ENCODE peak calls at places on chromosomes 13 and 19, in ten cellular contexts. One of them, this sample, is unnamed. For H3K27me3, the result is how much of the 10 kb centered on the place peaks cover.

GRCh38 chr13:32811297-32811800 is 204.9 kb upstream of the KL start:
- DNase-seq in ascending aorta: no peak
- DNase-seq in prostate gland: peak
- DNase-seq in neuronal stem cell: no peak
- DNase-seq in dorsolateral prefrontal cortex: no peak
- DNase-seq in CD4-positive, alpha-beta T cell: no peak
- DNase-seq in CD8-positive, alpha-beta memory T cell: peak
- DNase-seq in IMR-90: no peak
- DNase-seq in GM23248: peak
- DNase-seq in H1: no peak
- DNase-seq in this sample: no peak

GRCh38 chr13:74134777-74135305 is 637 bp upstream of the KLF12 start:
- DNase-seq in ascending aorta: no peak
- DNase-seq in prostate gland: peak
- DNase-seq in neuronal stem cell: no peak
- DNase-seq in dorsolateral prefrontal cortex: no peak
- DNase-seq in CD4-positive, alpha-beta T cell: peak
- DNase-seq in CD8-positive, alpha-beta memory T cell: peak
- DNase-seq in IMR-90: no peak
- DNase-seq in GM23248: peak
- DNase-seq in H1: peak
- DNase-seq in this sample: no peak

GRCh38 chr13:108225440-108225839 is 7.2 kb downstream of the ABHD13 start:
- DNase-seq in ascending aorta: no peak
- DNase-seq in prostate gland: no peak
- DNase-seq in neuronal stem cell: no peak
- DNase-seq in dorsolateral prefrontal cortex: no peak
- DNase-seq in CD4-positive, alpha-beta T cell: no peak
- DNase-seq in CD8-positive, alpha-beta memory T cell: peak
- DNase-seq in IMR-90: no peak
- DNase-seq in GM23248: no peak
- DNase-seq in H1: no peak
- DNase-seq in this sample: no peak

GRCh38 chr19:35738021-35738886 is 4.0 kb downstream of the IGFLR1 start:
- DNase-seq in ascending aorta: no peak
- DNase-seq in prostate gland: no peak
- DNase-seq in neuronal stem cell: no peak
- DNase-seq in dorsolateral prefrontal cortex: no peak
- DNase-seq in CD4-positive, alpha-beta T cell: no peak
- DNase-seq in CD8-positive, alpha-beta memory T cell: no peak
- DNase-seq in IMR-90: no peak
- DNase-seq in GM23248: no peak
- DNase-seq in H1: no peak
- DNase-seq in this sample: no peak

GRCh38 chr19:4067396-4068057 is 828 bp upstream of the ZBTB7A start:
- DNase-seq in ascending aorta: no peak
- DNase-seq in prostate gland: no peak
- DNase-seq in neuronal stem cell: no peak
- DNase-seq in dorsolateral prefrontal cortex: no peak
- DNase-seq in CD4-positive, alpha-beta T cell: peak
- DNase-seq in CD8-positive, alpha-beta memory T cell: peak
- DNase-seq in IMR-90: no peak
- DNase-seq in GM23248: peak
- DNase-seq in H1: no peak
- DNase-seq in this sample: no peak

GRCh38 chr19:10644351-10645007 is 9.7 kb upstream of the ILF3 start:
- DNase-seq in ascending aorta: peak
- DNase-seq in prostate gland: peak
- DNase-seq in neuronal stem cell: peak
- DNase-seq in dorsolateral prefrontal cortex: peak
- DNase-seq in CD4-positive, alpha-beta T cell: peak
- DNase-seq in CD8-positive, alpha-beta memory T cell: peak
- DNase-seq in IMR-90: peak
- DNase-seq in GM23248: peak
- DNase-seq in H1: peak
- DNase-seq in this sample: peak

GRCh38 chr13:49042476-49042875 is 66.8 kb downstream of the FNDC3A start:
- DNase-seq in ascending aorta: no peak
- DNase-seq in prostate gland: no peak
- DNase-seq in neuronal stem cell: no peak
- DNase-seq in dorsolateral prefrontal cortex: no peak
- DNase-seq in CD4-positive, alpha-beta T cell: no peak
- DNase-seq in CD8-positive, alpha-beta memory T cell: no peak
- DNase-seq in IMR-90: peak
- DNase-seq in GM23248: peak
- DNase-seq in H1: no peak
- DNase-seq in this sample: peak

GRCh38 chr13:73365240-73365639 is 306.4 kb downstream of the KLF5 start:
- DNase-seq in ascending aorta: no peak
- DNase-seq in prostate gland: peak
- DNase-seq in neuronal stem cell: no peak
- DNase-seq in dorsolateral prefrontal cortex: no peak
- DNase-seq in CD4-positive, alpha-beta T cell: no peak
- DNase-seq in CD8-positive, alpha-beta memory T cell: no peak
- DNase-seq in IMR-90: no peak
- DNase-seq in GM23248: no peak
- DNase-seq in H1: no peak
- DNase-seq in this sample: no peak

GRCh38 chr13:50463662-50464061 is 379.8 kb downstream of the DLEU7 start:
- DNase-seq in ascending aorta: no peak
- DNase-seq in prostate gland: no peak
- DNase-seq in neuronal stem cell: no peak
- DNase-seq in dorsolateral prefrontal cortex: no peak
- DNase-seq in CD4-positive, alpha-beta T cell: no peak
- DNase-seq in CD8-positive, alpha-beta memory T cell: no peak
- DNase-seq in IMR-90: no peak
- DNase-seq in GM23248: no peak
- DNase-seq in H1: no peak
- DNase-seq in this sample: no peak

GRCh38 chr13:50230365-50230978 is 215.2 kb downstream of the KCNRG start:
- DNase-seq in ascending aorta: no peak
- DNase-seq in prostate gland: no peak
- DNase-seq in neuronal stem cell: no peak
- DNase-seq in dorsolateral prefrontal cortex: no peak
- DNase-seq in CD4-positive, alpha-beta T cell: no peak
- DNase-seq in CD8-positive, alpha-beta memory T cell: no peak
- DNase-seq in IMR-90: peak
- DNase-seq in GM23248: peak
- DNase-seq in H1: no peak
- DNase-seq in this sample: peak

GRCh38 chr19:40623403-40624239 is 22.5 kb downstream of the LTBP4 start:
- DNase-seq in ascending aorta: no peak
- DNase-seq in prostate gland: no peak
- DNase-seq in neuronal stem cell: no peak
- DNase-seq in dorsolateral prefrontal cortex: no peak
- DNase-seq in CD4-positive, alpha-beta T cell: no peak
- DNase-seq in CD8-positive, alpha-beta memory T cell: no peak
- DNase-seq in IMR-90: peak
- DNase-seq in GM23248: no peak
- DNase-seq in H1: peak
- DNase-seq in this sample: peak

GRCh38 chr19:58516246-58516836 is 3.3 kb downstream of the ZBTB45 start:
- DNase-seq in ascending aorta: no peak
- DNase-seq in prostate gland: no peak
- DNase-seq in neuronal stem cell: no peak
- DNase-seq in dorsolateral prefrontal cortex: no peak
- DNase-seq in CD4-positive, alpha-beta T cell: no peak
- DNase-seq in CD8-positive, alpha-beta memory T cell: no peak
- DNase-seq in IMR-90: no peak
- DNase-seq in GM23248: no peak
- DNase-seq in H1: no peak
- DNase-seq in this sample: no peak

GRCh38 chr19:15469513-15470297 is 5.4 kb upstream of the RASAL3 start:
- DNase-seq in ascending aorta: no peak
- DNase-seq in prostate gland: no peak
- DNase-seq in neuronal stem cell: no peak
- DNase-seq in dorsolateral prefrontal cortex: no peak
- DNase-seq in CD4-positive, alpha-beta T cell: no peak
- DNase-seq in CD8-positive, alpha-beta memory T cell: no peak
- DNase-seq in IMR-90: no peak
- DNase-seq in GM23248: peak
- DNase-seq in H1: peak
- DNase-seq in this sample: no peak

GRCh38 chr13:66565261-66565660 is 664.9 kb downstream of the PCDH9 start:
- DNase-seq in ascending aorta: no peak
- DNase-seq in prostate gland: no peak
- DNase-seq in neuronal stem cell: no peak
- DNase-seq in dorsolateral prefrontal cortex: no peak
- DNase-seq in CD4-positive, alpha-beta T cell: no peak
- DNase-seq in CD8-positive, alpha-beta memory T cell: no peak
- DNase-seq in IMR-90: no peak
- DNase-seq in GM23248: no peak
- DNase-seq in H1: no peak
- DNase-seq in this sample: no peak

DNA sequence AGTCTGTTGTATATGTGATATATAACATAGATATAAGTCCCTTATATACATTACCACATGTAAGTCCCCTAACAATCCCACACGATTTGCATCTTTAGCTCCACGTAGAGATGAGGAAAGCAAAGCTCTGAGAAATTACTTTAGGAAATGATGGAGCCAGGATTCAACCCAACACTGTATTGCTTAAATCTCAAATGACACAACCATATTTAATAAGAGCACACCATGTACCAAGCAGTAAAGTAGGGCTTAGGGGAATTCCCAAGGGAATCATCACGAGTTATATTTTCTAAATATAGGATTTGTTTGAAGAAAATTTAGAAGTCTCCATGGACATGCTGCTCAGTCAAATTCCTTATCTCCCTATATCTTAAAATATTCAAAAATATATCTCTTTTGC is 61.3 kb upstream of the POMP start:
- DNase-seq in ascending aorta: no peak
- DNase-seq in prostate gland: no peak
- DNase-seq in neuronal stem cell: no peak
- DNase-seq in dorsolateral prefrontal cortex: no peak
- DNase-seq in CD4-positive, alpha-beta T cell: no peak
- DNase-seq in CD8-positive, alpha-beta memory T cell: no peak
- DNase-seq in IMR-90: peak
- DNase-seq in GM23248: no peak
- DNase-seq in H1: no peak
- DNase-seq in this sample: no peak
- H3K27me3 ChIP-seq in ascending aorta: under half
- H3K27me3 ChIP-seq in prostate gland: under half
- H3K27me3 ChIP-seq in neuronal stem cell: under half
- H3K27me3 ChIP-seq in dorsolateral prefrontal cortex: under half
- H3K27me3 ChIP-seq in CD4-positive, alpha-beta T cell: under half
- H3K27me3 ChIP-seq in CD8-positive, alpha-beta memory T cell: under half
- H3K27me3 ChIP-seq in IMR-90: under half
- H3K27me3 ChIP-seq in GM23248: under half
- H3K27me3 ChIP-seq in H1: under half
- H3K27me3 ChIP-seq in this sample: under half

GRCh38 chr19:6744381-6745288 is 5.2 kb downstream of the TRIP10 start:
- DNase-seq in ascending aorta: peak
- DNase-seq in prostate gland: peak
- DNase-seq in neuronal stem cell: no peak
- DNase-seq in dorsolateral prefrontal cortex: no peak
- DNase-seq in CD4-positive, alpha-beta T cell: no peak
- DNase-seq in CD8-positive, alpha-beta memory T cell: no peak
- DNase-seq in IMR-90: peak
- DNase-seq in GM23248: peak
- DNase-seq in H1: no peak
- DNase-seq in this sample: peak

GRCh38 chr19:6743714-6744380 is 4.4 kb downstream of the TRIP10 start:
- DNase-seq in ascending aorta: no peak
- DNase-seq in prostate gland: no peak
- DNase-seq in neuronal stem cell: peak
- DNase-seq in dorsolateral prefrontal cortex: no peak
- DNase-seq in CD4-positive, alpha-beta T cell: no peak
- DNase-seq in CD8-positive, alpha-beta memory T cell: no peak
- DNase-seq in IMR-90: peak
- DNase-seq in GM23248: no peak
- DNase-seq in H1: no peak
- DNase-seq in this sample: peak

GRCh38 chr19:6750062-6750461 is 10.6 kb downstream of the TRIP10 start:
- DNase-seq in ascending aorta: no peak
- DNase-seq in prostate gland: no peak
- DNase-seq in neuronal stem cell: no peak
- DNase-seq in dorsolateral prefrontal cortex: no peak
- DNase-seq in CD4-positive, alpha-beta T cell: no peak
- DNase-seq in CD8-positive, alpha-beta memory T cell: no peak
- DNase-seq in IMR-90: no peak
- DNase-seq in GM23248: no peak
- DNase-seq in H1: no peak
- DNase-seq in this sample: no peak

GRCh38 chr19:6743071-6743470 is 3.6 kb downstream of the TRIP10 start:
- DNase-seq in ascending aorta: no peak
- DNase-seq in prostate gland: no peak
- DNase-seq in neuronal stem cell: no peak
- DNase-seq in dorsolateral prefrontal cortex: no peak
- DNase-seq in CD4-positive, alpha-beta T cell: no peak
- DNase-seq in CD8-positive, alpha-beta memory T cell: no peak
- DNase-seq in IMR-90: no peak
- DNase-seq in GM23248: no peak
- DNase-seq in H1: no peak
- DNase-seq in this sample: no peak

DNA sequence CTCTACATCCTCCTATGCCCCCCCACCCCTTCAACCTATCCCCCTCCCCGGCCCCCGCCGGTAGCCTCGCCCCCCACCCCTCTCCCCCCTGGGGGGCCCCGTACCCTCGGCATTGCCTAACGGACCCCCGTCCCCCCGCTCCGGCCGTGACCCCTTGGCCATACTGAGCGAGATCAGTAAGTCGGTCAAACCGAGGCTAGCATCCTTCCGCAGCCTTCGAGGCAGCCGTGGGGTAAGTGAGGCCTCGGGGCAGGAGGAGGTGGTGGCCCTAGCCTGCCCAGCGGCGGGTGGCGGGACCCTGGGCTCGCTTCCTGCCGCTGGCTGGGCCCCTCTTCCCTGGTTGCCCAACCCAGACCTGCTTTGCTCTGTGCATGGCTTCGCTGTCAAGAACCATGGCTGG is 6.5 kb downstream of the TRIP10 start:
- DNase-seq in ascending aorta: no peak
- DNase-seq in prostate gland: no peak
- DNase-seq in neuronal stem cell: no peak
- DNase-seq in dorsolateral prefrontal cortex: no peak
- DNase-seq in CD4-positive, alpha-beta T cell: no peak
- DNase-seq in CD8-positive, alpha-beta memory T cell: no peak
- DNase-seq in IMR-90: no peak
- DNase-seq in GM23248: no peak
- DNase-seq in H1: no peak
- DNase-seq in this sample: no peak
- H3K27me3 ChIP-seq in ascending aorta: under half
- H3K27me3 ChIP-seq in prostate gland: under half
- H3K27me3 ChIP-seq in neuronal stem cell: under half
- H3K27me3 ChIP-seq in dorsolateral prefrontal cortex: under half
- H3K27me3 ChIP-seq in CD4-positive, alpha-beta T cell: under half
- H3K27me3 ChIP-seq in CD8-positive, alpha-beta memory T cell: under half
- H3K27me3 ChIP-seq in IMR-90: under half
- H3K27me3 ChIP-seq in GM23248: under half
- H3K27me3 ChIP-seq in H1: under half
- H3K27me3 ChIP-seq in this sample: under half

GRCh38 chr19:54558339-54558738 is 15.3 kb upstream of the LILRA2 start:
- DNase-seq in ascending aorta: no peak
- DNase-seq in prostate gland: no peak
- DNase-seq in neuronal stem cell: no peak
- DNase-seq in dorsolateral prefrontal cortex: no peak
- DNase-seq in CD4-positive, alpha-beta T cell: no peak
- DNase-seq in CD8-positive, alpha-beta memory T cell: no peak
- DNase-seq in IMR-90: no peak
- DNase-seq in GM23248: no peak
- DNase-seq in H1: no peak
- DNase-seq in this sample: no peak
- H3K27me3 ChIP-seq in ascending aorta: under half
- H3K27me3 ChIP-seq in prostate gland: under half
- H3K27me3 ChIP-seq in neuronal stem cell: under half
- H3K27me3 ChIP-seq in dorsolateral prefrontal cortex: under half
- H3K27me3 ChIP-seq in CD4-positive, alpha-beta T cell: under half
- H3K27me3 ChIP-seq in CD8-positive, alpha-beta memory T cell: under half
- H3K27me3 ChIP-seq in IMR-90: under half
- H3K27me3 ChIP-seq in GM23248: under half
- H3K27me3 ChIP-seq in H1: under half
- H3K27me3 ChIP-seq in this sample: under half

GRCh38 chr19:48500830-48501445 is 10.7 kb downstream of the LMTK3 start:
- DNase-seq in ascending aorta: no peak
- DNase-seq in prostate gland: no peak
- DNase-seq in neuronal stem cell: no peak
- DNase-seq in dorsolateral prefrontal cortex: no peak
- DNase-seq in CD4-positive, alpha-beta T cell: no peak
- DNase-seq in CD8-positive, alpha-beta memory T cell: no peak
- DNase-seq in IMR-90: no peak
- DNase-seq in GM23248: no peak
- DNase-seq in H1: no peak
- DNase-seq in this sample: no peak
- H3K27me3 ChIP-seq in ascending aorta: under half
- H3K27me3 ChIP-seq in prostate gland: under half
- H3K27me3 ChIP-seq in neuronal stem cell: under half
- H3K27me3 ChIP-seq in dorsolateral prefrontal cortex: under half
- H3K27me3 ChIP-seq in CD4-positive, alpha-beta T cell: under half
- H3K27me3 ChIP-seq in CD8-positive, alpha-beta memory T cell: under half
- H3K27me3 ChIP-seq in IMR-90: under half
- H3K27me3 ChIP-seq in GM23248: under half
- H3K27me3 ChIP-seq in H1: under half
- H3K27me3 ChIP-seq in this sample: under half